ENCODE peak calls at places on chromosomes 6 and 20, in five cellular contexts. Y is GM12878, P is GM23248, V is PC-3, O is GM23338. T is an unnamed sample.

GRCh38 chr6:89371849-89372505 is 19.5 kb upstream of the UBE2J1 start:
- DNase-seq in Y (no peak), P (peak; percentile 78), V (peak; percentile 73), O (peak; percentile 89), T (peak; percentile 89)

GRCh38 chr20:58512808-58513552 is 2.2 kb downstream of the APCDD1L start:
- DNase-seq in Y (no peak), P (peak; percentile 17), V (no peak), O (peak; percentile 27), T (no peak)

GRCh38 chr20:63497946-63498935 is 642 bp downstream of the EEF1A2 start:
- DNase-seq in Y (no peak), V (peak; percentile 73), O (no peak), P (peak; percentile 79), T (no peak)

GRCh38 chr6:149213829-149214228 is 103.7 kb upstream of the TAB2 start:
- DNase-seq in Y (no peak), P (peak; percentile 20), O (no peak), V (peak; percentile 7), T (no peak)

GRCh38 chr6:3987072-3987471 is 91.9 kb downstream of the FAM217A start:
- DNase-seq in O (peak; percentile 50), P (no peak), V (no peak), Y (no peak), T (no peak)

GRCh38 chr6:93644611-93645010 is 225.3 kb upstream of the EPHA7 start:
- DNase-seq in P (no peak), V (no peak), Y (no peak), O (no peak), T (no peak)

GRCh38 chr6:14506656-14507242 is 389.2 kb downstream of the CD83 start:
- DNase-seq in P (no peak), O (no peak), V (no peak), Y (no peak), T (no peak)

GRCh38 chr6:119428647-119429046 is 79.1 kb upstream of the MAN1A1 start:
- DNase-seq in V (no peak), O (no peak), Y (no peak), P (peak; percentile 8), T (no peak)

GRCh38 chr6:104940881-104941693 is 15.8 kb upstream of the LIN28B start:
- DNase-seq in V (peak; percentile 16), Y (no peak), O (peak; percentile 85), P (peak; percentile 66), T (no peak)

GRCh38 chr6:28981391-28981832 is 23.7 kb downstream of the ZNF311 start:
- DNase-seq in V (peak; percentile 88), P (peak; percentile 66), O (peak; percentile 77), Y (peak; percentile 64), T (peak; percentile 76)

GRCh38 chr6:79665725-79666551 is 34.8 kb downstream of the SH3BGRL2 start:
- DNase-seq in Y (no peak), P (no peak), V (no peak), O (no peak), T (no peak)

GRCh38 chr6:38114976-38115632 is 295.6 kb downstream of the ZFAND3 start:
- DNase-seq in O (no peak), P (no peak), V (no peak), Y (no peak), T (no peak)

GRCh38 chr6:31836676-31837611 is 9.4 kb downstream of the HSPA1B start:
- DNase-seq in Y (no peak), O (no peak), V (peak; percentile 38), P (peak; percentile 74), T (peak; percentile 29)

GRCh38 chr6:150495126-150495525 is 104.6 kb upstream of the PLEKHG1 start:
- DNase-seq in O (no peak), Y (no peak), P (no peak), V (no peak), T (no peak)

GRCh38 chr6:11762782-11763459 is 15.7 kb downstream of the ADTRP start:
- DNase-seq in P (peak; percentile 37), O (no peak), Y (no peak), V (peak; percentile 6), T (no peak)
- TF ChIP-seq EZH2 in P (no peak), O (no peak), Y (no peak), V (no peak), T (no peak)

DNA sequence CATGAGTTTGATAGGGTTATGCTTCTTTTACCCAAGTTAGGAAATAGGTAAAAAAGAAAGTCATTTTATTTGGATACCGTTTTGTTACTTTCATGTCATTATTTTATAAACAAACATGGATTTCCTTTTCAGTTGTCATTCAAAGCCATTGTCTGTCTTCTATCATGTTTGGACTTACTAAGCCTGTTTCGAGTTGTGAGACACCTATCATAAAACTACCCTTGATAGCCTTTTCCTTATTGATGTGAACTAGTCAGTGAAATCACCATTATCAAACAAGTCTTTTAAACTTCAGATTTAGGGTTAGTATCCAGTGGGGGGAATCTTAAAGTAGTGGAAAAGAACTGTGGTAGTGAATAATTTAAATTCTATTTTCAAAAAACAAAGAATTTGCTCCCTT is 85.0 kb upstream of the KIF25 start:
- DNase-seq in Y (no peak), P (no peak), V (no peak), O (no peak), T (no peak)
- H3K36me3 ChIP-seq in Y (peaks cover 5% of the 10 kb centered on the region), P (peaks cover 8% of the 10 kb centered on the region), V (peaks cover 4% of the 10 kb centered on the region), O (peaks cover 37% of the 10 kb centered on the region), T (no peaks in the 10 kb centered on the region)

DNA sequence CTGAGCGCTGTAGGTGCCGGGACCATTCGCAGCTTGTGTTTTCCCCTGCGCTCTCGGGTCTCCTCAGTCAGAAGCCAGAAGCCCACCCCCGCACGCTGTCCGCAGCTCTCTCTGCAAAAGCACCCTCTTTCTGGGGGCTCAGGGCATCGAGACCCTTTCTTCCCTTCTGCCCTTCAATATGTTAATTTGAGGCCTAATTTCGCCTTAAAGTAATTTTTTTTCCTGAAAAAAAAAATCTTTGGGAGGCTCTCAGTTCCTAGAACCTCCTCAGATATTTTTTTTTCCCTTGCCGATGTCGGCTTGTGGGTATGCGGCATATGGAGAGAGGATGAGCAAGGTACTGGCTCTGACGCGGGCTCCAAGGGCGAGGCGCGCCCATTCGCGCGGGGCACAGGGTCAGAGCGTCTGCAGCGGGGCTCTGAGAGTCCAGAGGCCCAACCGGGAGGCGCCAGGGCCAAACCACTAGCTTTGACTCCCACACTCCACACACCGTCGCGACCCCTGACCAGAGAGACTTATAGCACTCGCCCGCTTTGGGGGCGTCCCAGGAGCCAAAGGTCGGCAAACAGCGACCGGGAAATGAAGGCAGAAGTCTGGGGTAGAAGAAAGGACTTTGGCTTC is 893 bp downstream of the PRDM13 start:
- DNase-seq in O (no peak), V (no peak), Y (no peak), P (no peak), T (no peak)
- TF ChIP-seq EZH2 in O (peak; percentile 81), V (no peak), Y (no peak), P (peak; percentile 65), T (no peak)

GRCh38 chr6:87181903-87182302 is 26.5 kb downstream of the ZNF292 start:
- DNase-seq in O (no peak), V (no peak), Y (no peak), P (no peak), T (no peak)

GRCh38 chr6:87180105-87180504 is 24.7 kb downstream of the ZNF292 start:
- DNase-seq in O (peak; percentile 71), V (no peak), P (no peak), Y (no peak), T (no peak)

GRCh38 chr6:87174078-87174579 is 18.8 kb downstream of the ZNF292 start:
- DNase-seq in Y (no peak), P (no peak), V (no peak), O (peak; percentile 48), T (peak; percentile 10)

GRCh38 chr6:87172292-87172691 is 16.9 kb downstream of the ZNF292 start:
- DNase-seq in P (no peak), V (no peak), O (peak; percentile 69), Y (no peak), T (no peak)

GRCh38 chr6:87176493-87176892 is 21.1 kb downstream of the ZNF292 start:
- DNase-seq in O (no peak), P (no peak), Y (no peak), V (no peak), T (no peak)
- H3K36me3 ChIP-seq in O (no peaks in the 10 kb centered on the region), P (no peaks in the 10 kb centered on the region), Y (peaks cover 9% of the 10 kb centered on the region), V (no peaks in the 10 kb centered on the region), T (no peaks in the 10 kb centered on the region)

GRCh38 chr6:168319279-168320051 is at the start of gene DACT2:
- DNase-seq in P (no peak), V (no peak), O (peak; percentile 67), Y (no peak), T (no peak)
- TF ChIP-seq EZH2 in P (no peak), V (no peak), O (no peak), Y (no peak), T (no peak)

GRCh38 chr20:4179545-4179944 is 164.2 kb upstream of the RNF24 start:
- DNase-seq in O (no peak), Y (no peak), P (no peak), V (no peak), T (no peak)

GRCh38 chr20:4180355-4180754 is 165.0 kb upstream of the RNF24 start:
- DNase-seq in O (no peak), V (no peak), P (no peak), Y (no peak), T (no peak)

GRCh38 chr20:4181956-4182945 is 166.9 kb upstream of the RNF24 start:
- DNase-seq in P (no peak), V (no peak), O (no peak), Y (no peak), T (no peak)

GRCh38 chr20:4187147-4187546 is 171.8 kb upstream of the RNF24 start:
- DNase-seq in O (no peak), P (no peak), Y (no peak), V (no peak), T (no peak)

GRCh38 chr20:4183361-4183760 is 168.0 kb upstream of the RNF24 start:
- DNase-seq in O (no peak), Y (no peak), P (no peak), V (no peak), T (no peak)
- H3K36me3 ChIP-seq in O (no peaks in the 10 kb centered on the region), Y (no peaks in the 10 kb centered on the region), P (peaks cover 7% of the 10 kb centered on the region), V (peaks cover 39% of the 10 kb centered on the region), T (no peaks in the 10 kb centered on the region)

DNA sequence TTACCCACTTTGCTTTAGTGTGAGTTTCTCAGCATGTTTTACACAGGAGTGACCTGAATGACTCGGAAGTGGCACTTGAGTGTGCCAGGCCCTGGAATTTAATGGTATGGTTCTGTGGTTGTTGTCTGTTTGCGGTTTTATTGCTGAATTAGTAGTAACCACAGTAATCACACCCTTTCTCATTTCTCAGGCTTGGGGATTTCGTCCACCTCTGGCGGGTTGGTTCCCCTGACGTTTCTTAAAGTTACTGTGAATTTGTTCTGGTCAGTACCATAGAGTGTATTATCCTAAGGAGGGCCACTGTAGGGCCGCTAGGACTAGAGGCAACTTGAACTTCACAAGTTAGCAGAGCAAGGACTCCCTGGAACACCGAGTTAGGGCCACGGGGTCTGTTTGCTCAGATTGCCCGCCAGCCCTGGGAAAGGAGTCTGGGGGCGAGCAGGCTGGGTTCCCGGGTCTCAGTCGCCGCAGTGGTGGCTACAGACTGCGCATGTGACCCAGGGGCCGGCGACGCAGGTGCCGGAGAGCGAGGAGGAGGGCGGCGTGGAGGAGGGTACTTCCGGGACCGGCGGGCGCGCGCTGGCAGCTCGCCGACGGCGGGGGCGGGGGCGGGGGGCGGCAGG is 546 bp upstream of the KLHL32 start:
- DNase-seq in Y (no peak), V (no peak), P (peak; percentile 3), O (no peak), T (peak; percentile 70)
- TF ChIP-seq EZH2 in Y (no peak), V (no peak), P (no peak), O (no peak), T (no peak)